ENCODE peak calls at places on chromosome 18, in six cellular contexts. X is A549, N is K562, D is HepG2, Y is ovary, E is transverse colon. G is an unnamed sample.

GRCh38 chr18:31583185-31583854 is 8.4 kb upstream of the TTR start:
- DNase-seq in X (no peak), N (no peak), D (peak; percentile 64), Y (no peak), E (no peak), G (no peak)

GRCh38 chr18:32879497-32879896 is 106.7 kb upstream of the KLHL14 start:
- DNase-seq in X (no peak), D (peak; percentile 2), E (no peak), Y (no peak), N (no peak), G (no peak)

GRCh38 chr18:7568426-7568825 is 1.3 kb downstream of the PTPRM start:
- DNase-seq in D (peak; percentile 33), Y (peak; percentile 69), E (peak; percentile 9), N (no peak), X (no peak), G (peak; percentile 28)

GRCh38 chr18:8946046-8946838 is 156.3 kb upstream of the NDUFV2 start:
- DNase-seq in X (no peak), D (no peak), Y (no peak), E (no peak), N (no peak), G (no peak)

GRCh38 chr18:72543362-72544055 is 633 bp downstream of the CBLN2 start:
- DNase-seq in N (no peak), X (no peak), E (no peak), D (no peak), Y (no peak), G (no peak)

GRCh38 chr18:10860937-10861336 is 288.4 kb downstream of the PIEZO2 start:
- DNase-seq in D (no peak), N (no peak), X (no peak), Y (peak; percentile 32), E (no peak), G (no peak)

GRCh38 chr18:46623541-46623940 is 33.5 kb downstream of the LOXHD1 start:
- DNase-seq in N (no peak), E (no peak), Y (peak; percentile 14), D (no peak), X (no peak), G (no peak)

GRCh38 chr18:38301621-38302020 is 736.0 kb upstream of the CELF4 start:
- DNase-seq in E (no peak), D (no peak), Y (no peak), N (no peak), X (no peak), G (no peak)

GRCh38 chr18:6624729-6625308 is 104.7 kb upstream of the ARHGAP28 start:
- DNase-seq in D (no peak), N (no peak), Y (no peak), X (no peak), E (no peak), G (no peak)

GRCh38 chr18:58493516-58494253 is 135.2 kb downstream of the ALPK2 start:
- DNase-seq in Y (peak; percentile 80), E (peak; percentile 82), X (peak; percentile 55), D (peak; percentile 76), N (peak; percentile 78), G (peak; percentile 80)

GRCh38 chr18:22314406-22314805 is 103.3 kb downstream of the CTAGE1 start:
- DNase-seq in N (no peak), Y (no peak), D (no peak), X (no peak), E (no peak), G (no peak)

GRCh38 chr18:79916546-79917350 is 34.7 kb downstream of the SLC66A2 start:
- DNase-seq in D (no peak), E (peak; percentile 3), X (no peak), N (no peak), Y (peak; percentile 9), G (peak; percentile 15)

GRCh38 chr18:79918089-79919011 is 33.1 kb downstream of the SLC66A2 start:
- DNase-seq in E (peak; percentile 5), D (no peak), Y (peak; percentile 13), N (no peak), X (no peak), G (peak; percentile 20)

GRCh38 chr18:79919089-79919488 is 32.4 kb downstream of the SLC66A2 start:
- DNase-seq in X (no peak), Y (peak; percentile 16), E (peak; percentile 5), D (no peak), N (no peak), G (peak; percentile 25)

GRCh38 chr18:79916128-79916494 is 35.3 kb downstream of the SLC66A2 start:
- DNase-seq in N (no peak), X (no peak), D (no peak), Y (no peak), E (no peak), G (no peak)

DNA sequence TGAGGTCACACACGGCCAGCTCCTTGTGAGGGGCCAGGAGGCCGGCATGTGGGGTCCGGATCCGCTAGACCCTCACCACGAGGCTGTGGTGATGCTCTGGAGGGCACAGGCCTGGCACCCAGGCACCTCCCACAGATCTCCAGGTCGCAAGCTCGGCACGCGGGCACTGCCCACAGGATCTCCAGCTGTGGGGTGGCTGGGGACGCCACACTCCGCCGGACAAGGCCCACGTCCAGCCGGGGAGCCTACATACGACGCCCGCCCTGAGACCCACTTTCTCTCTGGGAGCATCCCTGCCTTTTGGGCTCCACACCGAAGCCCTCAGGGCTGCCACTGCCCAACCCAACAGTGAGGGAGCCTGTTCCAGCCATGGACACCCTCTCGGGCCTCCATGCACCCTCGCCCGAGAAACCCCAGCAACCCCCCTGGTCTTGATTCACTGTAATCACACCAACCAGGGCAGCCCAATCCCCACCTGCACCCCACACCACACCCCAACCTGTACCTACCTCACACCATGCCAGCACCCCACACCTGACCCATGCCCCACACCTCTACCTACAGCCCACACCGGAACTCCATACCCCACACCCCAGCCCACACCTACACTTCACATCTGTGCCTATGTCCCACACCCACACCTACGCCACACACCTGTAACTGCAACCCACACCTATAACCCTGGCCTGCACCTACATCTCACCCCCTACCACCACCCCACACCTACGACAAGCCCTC is 33.9 kb downstream of the SLC66A2 start:
- DNase-seq in N (no peak), X (no peak), D (no peak), Y (no peak), E (no peak), G (no peak)
- H3K27ac ChIP-seq in N (no peak overlapping the region), X (no peak overlapping the region), D (no peak overlapping the region), Y (no peak overlapping the region), E (no peak overlapping the region), G (no peak overlapping the region)

DNA sequence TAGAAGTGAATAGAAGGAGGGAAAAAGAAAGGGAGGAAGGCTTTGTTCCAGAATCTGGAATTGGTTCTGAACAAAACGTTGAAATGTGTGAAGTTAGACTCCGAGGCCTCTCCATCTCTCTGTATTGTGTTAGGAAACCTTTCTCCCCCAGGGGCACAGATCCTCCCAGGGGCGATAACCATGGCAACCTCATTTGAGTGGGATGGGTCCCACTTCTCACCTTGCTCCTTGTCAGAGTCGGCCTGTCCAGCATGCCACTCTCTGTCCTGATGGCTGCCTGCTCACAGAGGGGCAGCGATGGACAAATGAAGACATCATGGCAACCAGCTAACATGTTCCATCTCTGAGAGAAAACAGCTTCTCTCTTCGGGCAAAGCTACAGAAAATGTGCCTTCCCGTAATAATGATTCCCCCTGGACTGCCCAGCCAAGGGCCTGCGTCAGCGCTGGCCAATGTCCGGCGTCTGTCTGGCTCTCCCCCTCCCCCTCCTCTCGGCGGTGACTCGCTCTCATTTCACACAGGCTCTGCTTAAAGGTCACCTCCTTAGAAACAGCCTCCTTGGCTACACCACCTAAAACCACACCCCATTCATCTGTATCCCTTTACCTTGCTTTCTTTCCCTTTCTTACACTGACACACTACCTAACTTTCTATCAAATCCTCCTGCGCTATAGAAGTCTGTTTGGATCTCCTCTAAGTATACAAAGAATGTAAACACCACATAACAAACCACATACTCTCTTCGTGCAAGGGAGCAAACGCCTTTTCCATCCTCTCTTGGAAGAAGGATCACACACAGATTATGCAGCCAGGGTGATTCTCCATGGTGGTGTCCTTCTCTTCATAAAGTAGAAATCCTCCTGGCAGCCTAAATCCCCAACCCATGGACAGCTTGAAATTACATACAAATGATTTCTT is 32.1 kb upstream of the TTC39C start:
- DNase-seq in E (peak; percentile 48), N (no peak), D (no peak), Y (peak; percentile 75), X (peak; percentile 19), G (no peak)
- TF ChIP-seq EP300 in E (no peak), N (no peak), D (no peak), Y (no peak), X (no peak), G (peak; percentile 61)

GRCh38 chr18:55407774-55408535 is 180.0 kb downstream of the TCF4 start:
- DNase-seq in E (no peak), N (no peak), Y (no peak), X (no peak), D (no peak), G (no peak)

GRCh38 chr18:55405655-55406373 is 182.2 kb downstream of the TCF4 start:
- DNase-seq in D (no peak), N (peak; percentile 8), X (peak; percentile 26), E (peak; percentile 42), Y (peak; percentile 83), G (peak; percentile 47)

GRCh38 chr18:55407191-55407590 is 180.8 kb downstream of the TCF4 start:
- DNase-seq in N (no peak), E (no peak), Y (no peak), X (no peak), D (no peak), G (no peak)

GRCh38 chr18:55404811-55405654 is 183.0 kb downstream of the TCF4 start:
- DNase-seq in N (no peak), Y (no peak), X (no peak), E (no peak), D (no peak), G (no peak)

DNA sequence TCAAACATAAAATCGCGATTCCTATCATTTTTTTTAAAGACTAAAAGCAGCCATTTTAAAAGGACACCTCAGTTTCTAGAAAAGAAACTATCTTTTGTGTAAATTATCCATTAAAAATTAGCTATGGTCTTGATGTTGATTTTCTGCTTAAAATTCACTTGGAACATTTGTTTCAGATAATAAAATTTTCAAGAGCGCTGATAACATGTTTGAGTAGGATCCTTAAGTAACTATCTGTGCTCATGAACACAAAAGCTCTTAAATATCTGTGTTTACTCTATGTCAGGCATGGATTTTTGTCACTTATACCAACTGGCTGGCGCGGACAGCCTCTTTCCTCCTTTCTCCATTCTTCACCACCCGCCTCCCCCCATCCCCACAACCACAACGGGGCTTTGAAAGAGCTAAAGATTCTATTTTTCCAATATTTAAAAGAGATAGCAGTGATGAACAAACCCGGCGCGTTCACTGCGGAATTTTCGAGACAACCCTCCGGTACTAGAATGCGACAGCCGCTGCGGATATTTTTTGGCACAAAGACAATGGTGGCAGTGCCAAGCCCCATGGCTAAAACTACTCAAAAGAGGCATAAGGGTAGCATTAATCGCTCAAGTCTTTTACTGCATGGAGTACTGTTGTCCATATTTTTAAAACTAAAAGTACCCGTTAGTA is 181.5 kb downstream of the TCF4 start:
- DNase-seq in X (no peak), E (no peak), D (no peak), N (no peak), Y (no peak), G (no peak)
- H3K4me3 ChIP-seq in X (no peak overlapping the region), E (no peak overlapping the region), D (no peak overlapping the region), N (no peak overlapping the region), Y (no peak overlapping the region), G (no peak overlapping the region)

DNA sequence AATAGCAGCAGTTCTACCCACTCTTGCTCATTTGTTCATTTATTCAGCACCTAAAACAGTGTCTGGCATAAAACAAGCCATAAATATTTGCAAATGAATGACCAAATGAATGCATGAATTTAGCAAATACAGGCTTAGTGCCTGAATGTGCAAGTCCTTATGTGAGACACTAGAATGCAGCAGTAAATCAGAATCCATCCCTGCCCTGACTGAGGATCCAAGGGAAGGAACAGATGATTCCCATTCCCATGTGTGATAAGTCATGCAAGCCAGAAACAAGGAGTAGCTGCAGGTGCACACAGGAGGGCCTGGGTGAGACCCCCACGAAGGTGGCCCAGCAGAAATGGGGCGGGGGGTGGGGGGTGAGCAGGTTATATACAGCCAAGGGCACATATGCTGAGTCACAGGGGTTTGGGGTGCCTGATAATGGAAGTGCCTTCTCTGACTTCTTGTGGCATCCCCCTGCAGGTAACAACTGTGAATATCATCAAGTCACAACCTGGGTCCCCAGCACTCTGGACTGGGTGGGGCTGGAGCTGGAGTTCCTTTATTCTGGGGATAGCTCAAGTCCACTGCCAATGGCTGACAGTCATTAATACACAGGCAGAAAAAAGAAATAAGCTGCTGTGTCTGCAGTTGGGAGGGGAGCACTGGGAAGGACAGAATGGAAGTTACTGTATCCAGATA is 311.9 kb downstream of the TXNL1 start:
- DNase-seq in E (no peak), Y (no peak), X (no peak), N (no peak), D (no peak), G (no peak)
- H3K27ac ChIP-seq in E (no peak overlapping the region), Y (peak overlapping the region; percentile 37), X (no peak overlapping the region), N (no peak overlapping the region), D (no peak overlapping the region), G (no peak overlapping the region)

G was measured in stomach.